ENCODE peak calls at places on chromosome 17, in six cellular contexts. Q, T, V, Z, L and W are unnamed samples.
A peak's percentile ranks its signal among the peaks of the same experiment; 100 is the strongest.

GRCh38 chr17:72811976-72812687 is 280.4 kb downstream of the SLC39A11 start:
- DNase-seq in Z (no peak), V (no peak), L (no peak), Q (no peak), T (no peak), W (no peak)

GRCh38 chr17:71505981-71506380 is 614.8 kb upstream of the SOX9 start:
- DNase-seq in L (no peak), Z (no peak), T (no peak), Q (no peak), V (no peak), W (no peak)

GRCh38 chr17:1179635-1180433 is at the start of gene ABR:
- DNase-seq in Q (peak; percentile 16), Z (no peak), L (peak; percentile 74), V (no peak), T (peak; percentile 82), W (peak; percentile 60)

GRCh38 chr17:50944054-50944901 is 78.1 kb upstream of the TOB1 start:
- DNase-seq in L (peak; percentile 86), V (no peak), T (peak; percentile 75), Z (peak; percentile 97), Q (peak; percentile 97), W (peak; percentile 76)

GRCh38 chr17:76051071-76051467 is 21.2 kb downstream of the SRP68 start:
- DNase-seq in Q (no peak), V (no peak), Z (no peak), L (no peak), T (no peak), W (no peak)

GRCh38 chr17:82977586-82977985 is 101.8 kb upstream of the METRNL start:
- DNase-seq in Z (no peak), L (no peak), Q (no peak), T (no peak), V (no peak), W (no peak)

GRCh38 chr17:61416540-61417363 is 17.1 kb downstream of the TBX2 start:
- DNase-seq in L (peak; percentile 77), Q (peak; percentile 87), T (peak; percentile 95), Z (peak; percentile 91), V (no peak), W (no peak)

GRCh38 chr17:36657763-36658490 is 56.5 kb downstream of the MRM1 start:
- DNase-seq in T (peak; percentile 86), V (no peak), L (peak; percentile 44), Q (peak; percentile 59), Z (no peak), W (peak; percentile 29)

GRCh38 chr17:52824542-52824941 is 666.0 kb upstream of the CA10 start:
- DNase-seq in L (no peak), V (no peak), Z (peak; percentile 59), T (no peak), Q (no peak), W (no peak)

GRCh38 chr17:39845052-39845976 is 18.8 kb downstream of the IKZF3 start:
- DNase-seq in L (no peak), T (no peak), Q (no peak), V (no peak), Z (no peak), W (no peak)

GRCh38 chr17:65504141-65504540 is 57.3 kb downstream of the AXIN2 start:
- DNase-seq in T (no peak), Z (no peak), L (no peak), V (no peak), Q (no peak), W (no peak)

GRCh38 chr17:4136373-4136772 is 6.5 kb downstream of the ZZEF1 start:
- DNase-seq in T (no peak), V (no peak), Z (no peak), Q (no peak), L (no peak), W (no peak)

GRCh38 chr17:4931974-4932373 is at the start of gene GP1BA:
- DNase-seq in Z (no peak), Q (no peak), L (no peak), V (no peak), T (no peak), W (no peak)

GRCh38 chr17:69882281-69882680 is 192.7 kb upstream of the KCNJ16 start:
- DNase-seq in V (no peak), Z (no peak), Q (no peak), L (no peak), T (no peak), W (no peak)

GRCh38 chr17:56297142-56297541 is 143.9 kb downstream of the ANKFN1 start:
- DNase-seq in Q (no peak), Z (no peak), T (no peak), L (no peak), V (no peak), W (no peak)

GRCh38 chr17:60392042-60392844 is at the start of gene USP32:
- DNase-seq in V (peak; percentile 96), T (peak; percentile 97), Z (peak; percentile 96), Q (peak; percentile 98), L (peak; percentile 86), W (peak; percentile 84)

GRCh38 chr17:60390223-60390622 is 1.7 kb downstream of the USP32 start:
- DNase-seq in Q (peak; percentile 73), L (no peak), V (no peak), Z (no peak), T (no peak), W (no peak)

GRCh38 chr17:60391419-60392041 is 403 bp downstream of the USP32 start:
- DNase-seq in L (no peak), V (no peak), T (no peak), Z (no peak), Q (no peak), W (no peak)

GRCh38 chr17:60392845-60393702 is 1.1 kb upstream of the USP32 start:
- DNase-seq in L (no peak), T (no peak), Q (peak; percentile 61), Z (peak; percentile 44), V (peak; percentile 48), W (no peak)

DNA sequence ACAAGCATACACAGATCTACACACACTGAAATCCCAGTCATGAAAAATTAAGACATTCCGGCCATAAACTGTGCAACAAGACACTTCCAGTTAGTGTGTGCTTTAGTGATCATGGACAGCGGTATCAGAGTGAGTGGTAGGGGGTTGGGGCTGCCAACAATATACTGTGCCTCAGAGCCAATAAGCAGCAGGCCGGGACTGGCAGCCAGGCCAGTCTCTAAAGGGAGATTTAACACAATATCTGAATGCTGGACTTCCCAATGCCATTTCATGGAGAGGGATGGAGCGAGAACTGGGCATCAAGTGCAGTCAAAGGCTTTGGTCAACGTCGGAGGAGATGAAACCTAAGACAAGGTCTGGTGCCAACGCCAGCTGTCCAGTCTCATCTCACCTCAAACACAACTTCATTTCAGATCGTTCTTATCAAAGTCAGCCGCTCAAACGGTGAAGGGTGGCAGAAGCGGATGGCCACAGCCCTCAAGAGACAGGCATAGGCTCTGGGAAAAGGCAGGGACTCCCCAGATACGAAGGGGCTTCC is 983 bp downstream of the USP32 start:
- DNase-seq in T (no peak), V (no peak), Z (peak; percentile 39), L (no peak), Q (peak; percentile 49), W (no peak)
- TF ChIP-seq POLR2AphosphoS5 in T (no peak), V (no peak), Z (no peak), L (no peak), Q (no peak), W (no peak)

DNA sequence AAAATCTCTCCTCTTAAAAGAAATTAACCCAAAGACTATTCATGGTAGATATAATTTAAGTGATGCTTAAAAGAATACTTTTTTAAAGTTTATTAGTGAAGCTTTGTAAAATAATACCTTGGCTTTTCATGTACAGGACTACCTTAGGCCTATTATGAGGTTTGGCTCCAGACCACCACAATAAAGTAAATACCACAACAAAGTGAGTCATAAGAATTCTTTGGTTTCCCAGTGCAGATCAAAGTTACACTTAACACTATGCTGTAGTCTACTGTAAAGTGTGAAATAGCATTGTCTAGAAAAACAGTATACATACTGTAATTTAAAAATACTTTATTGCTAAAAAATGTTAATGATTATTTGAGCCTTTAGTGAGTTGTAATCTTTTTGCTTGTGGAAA is 31.7 kb downstream of the CLTC start:
- DNase-seq in V (no peak), L (no peak), Q (no peak), T (no peak), Z (no peak), W (no peak)
- TF ChIP-seq TAF1 in V (no peak), L (no peak), Q (no peak), T (no peak), Z (no peak), W (no peak)

DNA sequence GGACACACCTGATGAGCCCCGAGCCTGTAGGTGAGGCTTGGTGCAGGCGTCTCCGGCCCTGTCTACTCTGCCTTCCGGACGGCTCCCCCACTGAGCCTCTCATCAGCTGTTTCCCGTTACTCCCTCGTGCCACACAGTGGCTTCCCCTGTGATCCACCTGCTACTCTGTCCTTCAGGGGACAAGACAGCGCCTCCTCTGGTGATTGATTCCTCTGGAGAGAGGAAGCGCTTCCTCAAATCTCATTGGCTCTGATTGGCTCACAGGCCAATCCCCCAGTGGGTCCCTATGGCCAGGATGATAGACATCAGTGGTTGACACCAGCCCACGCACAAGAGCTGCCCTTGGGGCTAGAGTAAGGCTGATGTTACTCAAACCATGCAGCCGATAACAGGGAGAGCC is 24.0 kb downstream of the RNF213 start:
- DNase-seq in Q (peak; percentile 71), Z (no peak), V (no peak), L (no peak), T (no peak), W (no peak)
- TF ChIP-seq POLR2A in Q (no peak), Z (no peak), V (no peak), L (no peak), T (no peak), W (no peak)

GRCh38 chr17:43021739-43022512 is at the start of gene VAT1:
- DNase-seq in L (peak; percentile 68), Z (peak; percentile 72), Q (peak; percentile 91), T (peak; percentile 89), V (no peak), W (peak; percentile 75)
- TF ChIP-seq POLR2AphosphoS5 in L (no peak), Z (peak; percentile 85), Q (peak; percentile 48), T (peak; percentile 44), V (no peak), W (no peak)

GRCh38 chr17:38848939-38849563 is 4.5 kb downstream of the RPL23 start:
- DNase-seq in Q (no peak), L (no peak), Z (no peak), V (no peak), T (no peak), W (no peak)

GRCh38 chr17:38848557-38848891 is 5.0 kb downstream of the RPL23 start:
- DNase-seq in V (no peak), Z (no peak), L (no peak), Q (no peak), T (no peak), W (no peak)

DNA sequence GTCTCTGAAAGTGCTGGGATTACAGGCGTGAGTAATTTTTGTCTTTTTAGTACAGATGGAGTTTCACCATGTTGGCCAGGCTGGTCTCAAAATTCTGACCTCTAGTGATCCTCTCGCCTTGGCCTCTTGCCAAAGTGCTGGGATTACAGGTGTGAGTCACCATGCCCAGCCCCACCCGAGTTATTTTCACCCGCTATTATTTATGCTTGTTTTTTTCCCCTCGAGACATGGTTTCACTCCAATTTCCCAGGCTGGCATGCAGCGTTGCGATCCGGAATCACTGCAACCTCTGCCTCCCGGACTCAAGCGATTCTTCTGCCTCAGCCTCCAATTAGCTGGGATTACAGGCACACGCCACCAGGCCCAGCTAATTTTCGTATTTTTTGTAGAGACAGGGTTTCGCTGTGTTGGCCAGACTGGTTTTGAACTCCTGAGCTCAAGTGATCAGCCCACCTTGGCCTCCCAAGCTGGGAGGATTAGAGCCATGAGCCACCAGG is 9.2 kb downstream of the RPL23 start:
- DNase-seq in L (no peak), Q (peak; percentile 32), T (no peak), Z (peak; percentile 51), V (no peak), W (no peak)
- TF ChIP-seq TAF1 in L (no peak), Q (no peak), T (no peak), Z (no peak), V (no peak), W (no peak)

GRCh38 chr17:7219812-7220592 is at the start of the genes ACADVL and DLG4:
- DNase-seq in Q (peak; percentile 89), Z (peak; percentile 75), T (peak; percentile 90), V (no peak), L (peak; percentile 87), W (peak; percentile 95)
- TF ChIP-seq POLR2A in Q (peak; percentile 68), Z (peak; percentile 94), T (peak; percentile 79), V (peak; percentile 88), L (peak; percentile 76), W (peak; percentile 67)